ENCODE peak calls at places on chromosomes 12 and 14, in six cellular contexts. X is thoracic aorta; Z is IMR-90; V is CD8-positive, alpha-beta T cell; U is GM23248; A is A549. E is an unnamed sample.

GRCh38 chr14:59154383-59154782 is 34.1 kb upstream of the DAAM1 start:
- DNase-seq in Z (no peak), A (no peak), V (no peak), U (no peak), X (no peak), E (no peak)

GRCh38 chr14:88695873-88696272 is 96.9 kb downstream of the EML5 start:
- DNase-seq in V (no peak), A (no peak), U (peak; percentile 29), Z (peak; percentile 30), X (no peak), E (no peak)

GRCh38 chr12:100820314-100820713 is 25.7 kb downstream of the ANO4 start:
- DNase-seq in X (no peak), V (no peak), U (no peak), Z (peak; percentile 67), A (no peak), E (no peak)

GRCh38 chr14:50335389-50335788 is 23.3 kb downstream of the DMAC2L start:
- DNase-seq in V (no peak), Z (peak; percentile 72), U (peak; percentile 32), X (no peak), A (peak; percentile 54), E (peak; percentile 80)

GRCh38 chr12:12736759-12737676 is 19.9 kb downstream of the CDKN1B start:
- DNase-seq in Z (peak; percentile 85), U (peak; percentile 92), X (no peak), A (peak; percentile 50), V (peak; percentile 48), E (peak; percentile 63)

GRCh38 chr14:64503184-64503433 is 529 bp downstream of the ZBTB25 start:
- DNase-seq in Z (no peak), X (no peak), U (peak; percentile 59), A (no peak), V (no peak), E (no peak)

GRCh38 chr12:51818567-51819300 is 29.8 kb downstream of the FIGNL2 start:
- DNase-seq in U (peak; percentile 92), V (no peak), A (no peak), X (no peak), Z (peak; percentile 73), E (no peak)

GRCh38 chr12:65656904-65657351 is 167.4 kb upstream of the HMGA2 start:
- DNase-seq in X (no peak), V (no peak), A (peak; percentile 66), U (peak; percentile 96), Z (peak; percentile 99), E (no peak)

GRCh38 chr12:66140726-66141125 is 10.2 kb upstream of the LLPH start:
- DNase-seq in U (peak; percentile 47), X (no peak), V (no peak), A (peak; percentile 22), Z (no peak), E (no peak)

GRCh38 chr14:23695220-23695999 is 59.2 kb downstream of the DHRS2 start:
- DNase-seq in U (peak; percentile 35), A (no peak), V (no peak), Z (no peak), X (no peak), E (no peak)

GRCh38 chr14:20458031-20458789 is 3.0 kb downstream of the PIP4P1 start:
- DNase-seq in X (no peak), U (no peak), V (no peak), A (no peak), Z (no peak), E (no peak)

GRCh38 chr14:43175896-43176295 is 1331.2 kb downstream of the FSCB start:
- DNase-seq in U (no peak), X (no peak), A (no peak), V (no peak), Z (no peak), E (no peak)
- H3K4me1 ChIP-seq in U (no peaks in the 10 kb centered on the region), X (no peaks in the 10 kb centered on the region), A (peaks cover 6% of the 10 kb centered on the region), V (no peaks in the 10 kb centered on the region), Z (no peaks in the 10 kb centered on the region), E (no peaks in the 10 kb centered on the region)

GRCh38 chr12:5191803-5192538 is 148.3 kb downstream of the KCNA5 start:
- DNase-seq in A (no peak), X (no peak), V (no peak), U (no peak), Z (no peak), E (no peak)

GRCh38 chr12:5186715-5187114 is 143.0 kb downstream of the KCNA5 start:
- DNase-seq in V (no peak), Z (no peak), X (no peak), U (no peak), A (no peak), E (no peak)

GRCh38 chr12:5187136-5187535 is 143.5 kb downstream of the KCNA5 start:
- DNase-seq in Z (no peak), X (no peak), A (no peak), U (no peak), V (no peak), E (no peak)

GRCh38 chr12:5188413-5188930 is 144.8 kb downstream of the KCNA5 start:
- DNase-seq in V (no peak), U (no peak), Z (no peak), X (no peak), A (no peak), E (no peak)

DNA sequence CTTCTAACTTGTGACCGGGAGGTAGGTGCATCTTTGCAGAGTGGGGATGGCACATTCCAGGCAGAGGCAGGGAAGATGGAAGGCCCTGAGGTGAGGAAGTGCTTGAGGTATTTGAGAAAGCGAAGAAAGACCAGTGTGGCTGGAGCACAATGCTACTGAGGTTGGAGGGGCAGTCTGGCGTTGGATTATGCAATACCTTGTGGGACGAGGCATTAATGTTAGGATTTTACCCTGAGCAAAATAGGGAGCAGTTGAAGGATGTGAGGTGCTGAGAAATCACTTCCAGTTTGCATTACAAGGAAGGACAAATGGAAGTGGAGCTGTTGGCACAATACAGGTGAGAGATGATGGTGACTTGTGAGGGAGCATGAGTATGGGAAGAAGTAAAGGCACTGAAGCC is 145.5 kb downstream of the KCNA5 start:
- DNase-seq in X (no peak), A (no peak), V (no peak), U (no peak), Z (no peak), E (no peak)
- H3K4me3 ChIP-seq in X (no peak overlapping the region), A (no peak overlapping the region), V (no peak overlapping the region), U (no peak overlapping the region), Z (no peak overlapping the region), E (no peak overlapping the region)

GRCh38 chr12:92505373-92506340 is 197.1 kb upstream of the PLEKHG7 start:
- DNase-seq in U (peak; percentile 37), V (peak; percentile 29), A (no peak), X (peak; percentile 5), Z (peak; percentile 50), E (no peak)
- H3K4me1 ChIP-seq in U (peaks cover 6% of the 10 kb centered on the region), V (peaks cover 9% of the 10 kb centered on the region), A (peaks cover 40% of the 10 kb centered on the region), X (peaks cover 43% of the 10 kb centered on the region), Z (peaks cover 22% of the 10 kb centered on the region), E (no peaks in the 10 kb centered on the region)

GRCh38 chr12:39682689-39683477 is 63.3 kb upstream of the ABCD2 start:
- DNase-seq in A (no peak), V (no peak), Z (no peak), X (no peak), U (no peak), E (no peak)
- H3K4me3 ChIP-seq in A (no peak overlapping the region), V (peak overlapping the region; percentile 24), Z (no peak overlapping the region), X (peak overlapping the region; percentile 13), U (no peak overlapping the region), E (no peak overlapping the region)

GRCh38 chr12:25041006-25041741 is 92.3 kb upstream of the BCAT1 start:
- DNase-seq in X (no peak), Z (no peak), U (no peak), A (no peak), V (no peak), E (no peak)

GRCh38 chr12:25040593-25040992 is 91.7 kb upstream of the BCAT1 start:
- DNase-seq in X (no peak), Z (no peak), V (no peak), A (no peak), U (no peak), E (no peak)

GRCh38 chr12:25051171-25051570 is 102.3 kb upstream of the BCAT1 start:
- DNase-seq in Z (no peak), X (no peak), V (no peak), U (no peak), A (no peak), E (no peak)

GRCh38 chr12:25051583-25052190 is 102.8 kb upstream of the BCAT1 start:
- DNase-seq in Z (no peak), A (no peak), U (no peak), V (peak; percentile 56), X (no peak), E (no peak)

GRCh38 chr12:25045869-25046268 is 97.0 kb upstream of the BCAT1 start:
- DNase-seq in A (no peak), V (no peak), X (no peak), Z (no peak), U (no peak), E (no peak)
- H3K4me1 ChIP-seq in A (no peaks in the 10 kb centered on the region), V (peaks cover 4% of the 10 kb centered on the region), X (no peaks in the 10 kb centered on the region), Z (no peaks in the 10 kb centered on the region), U (no peaks in the 10 kb centered on the region), E (no peaks in the 10 kb centered on the region)

GRCh38 chr12:53253298-53253697 is 14.8 kb upstream of the ESPL1 start:
- DNase-seq in V (no peak), Z (no peak), U (no peak), A (no peak), X (no peak), E (no peak)
- H3K4me3 ChIP-seq in V (peak overlapping the region; percentile 71), Z (no peak overlapping the region), U (peak overlapping the region; percentile 89), A (peak overlapping the region; percentile 90), X (peak overlapping the region; percentile 96), E (no peak overlapping the region)

GRCh38 chr12:6216581-6216980 is 16.4 kb downstream of the CD9 start:
- DNase-seq in U (no peak), V (no peak), A (no peak), X (no peak), Z (no peak), E (no peak)
- H3K4me1 ChIP-seq in U (peaks cover 55% of the 10 kb centered on the region), V (no peaks in the 10 kb centered on the region), A (peaks cover 51% of the 10 kb centered on the region), X (peaks cover 93% of the 10 kb centered on the region), Z (peaks cover 23% of the 10 kb centered on the region), E (peaks cover 5% of the 10 kb centered on the region)

DNA sequence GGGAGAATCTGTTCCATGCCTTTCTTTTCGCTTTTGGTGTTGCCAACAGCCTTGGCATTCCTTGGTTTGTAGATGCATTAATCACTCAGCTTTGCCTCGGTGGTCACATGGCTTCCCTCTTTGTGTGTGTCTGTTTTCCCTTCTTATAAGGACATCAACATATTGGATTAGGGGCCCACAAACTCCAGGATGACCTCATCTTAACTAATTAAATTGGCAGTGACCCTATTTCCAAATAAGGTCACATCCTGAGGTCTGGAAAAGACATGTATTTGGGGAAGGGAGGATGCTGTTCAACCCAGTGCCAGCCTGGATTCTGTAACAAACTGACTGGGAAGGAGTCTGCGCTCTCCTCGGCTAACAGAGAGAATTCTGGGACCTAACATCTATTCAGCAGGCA is 365.7 kb upstream of the FKBP4 start:
- DNase-seq in V (no peak), X (peak; percentile 46), U (peak; percentile 52), A (no peak), Z (no peak), E (no peak)
- H3K4me3 ChIP-seq in V (no peak overlapping the region), X (no peak overlapping the region), U (no peak overlapping the region), A (no peak overlapping the region), Z (no peak overlapping the region), E (no peak overlapping the region)